ENCODE peak calls at places on chromosomes 12 and 14, in four cellular contexts. U is thoracic aorta, H is testis, L is psoas muscle. S is an unnamed sample.

GRCh38 chr12:51441583-51441982 is 17.0 kb downstream of the SLC4A8 start:
- DNase-seq in H (no peak), U (no peak), L (no peak), S (no peak)

GRCh38 chr12:95191060-95191696 is 26.1 kb downstream of the FGD6 start:
- DNase-seq in H (no peak), L (no peak), U (no peak), S (no peak)

GRCh38 chr12:114045333-114045732 is 79.2 kb upstream of the RBM19 start:
- DNase-seq in L (no peak), H (no peak), U (no peak), S (no peak)

GRCh38 chr14:68307769-68308168 is 485.1 kb downstream of the ZFP36L1 start:
- DNase-seq in U (no peak), L (no peak), H (no peak), S (no peak)

GRCh38 chr12:29561736-29562135 is 64.2 kb upstream of the OVCH1 start:
- DNase-seq in L (no peak), U (no peak), H (no peak), S (no peak)

GRCh38 chr14:83379371-83379770 is 1845.7 kb upstream of the SEL1L start:
- DNase-seq in L (no peak), U (no peak), H (no peak), S (no peak)

GRCh38 chr14:68791078-68791983 is 1.5 kb downstream of the ZFP36L1 start:
- DNase-seq in L (no peak), U (no peak), H (peak; percentile 28), S (no peak)

GRCh38 chr14:90383731-90384542 is 12.9 kb upstream of the CALM1 start:
- DNase-seq in L (peak; percentile 81), U (peak; percentile 28), H (peak; percentile 75), S (peak; percentile 55)

GRCh38 chr12:68863109-68863770 is 55.3 kb downstream of the MDM2 start:
- DNase-seq in U (no peak), H (no peak), L (no peak), S (no peak)

GRCh38 chr14:54815016-54815415 is 87.6 kb downstream of the GCH1 start:
- DNase-seq in L (no peak), H (no peak), U (no peak), S (no peak)

GRCh38 chr12:42482086-42482819 is 107.3 kb downstream of the PRICKLE1 start:
- DNase-seq in U (no peak), L (peak; percentile 53), H (peak; percentile 41), S (peak; percentile 55)

DNA sequence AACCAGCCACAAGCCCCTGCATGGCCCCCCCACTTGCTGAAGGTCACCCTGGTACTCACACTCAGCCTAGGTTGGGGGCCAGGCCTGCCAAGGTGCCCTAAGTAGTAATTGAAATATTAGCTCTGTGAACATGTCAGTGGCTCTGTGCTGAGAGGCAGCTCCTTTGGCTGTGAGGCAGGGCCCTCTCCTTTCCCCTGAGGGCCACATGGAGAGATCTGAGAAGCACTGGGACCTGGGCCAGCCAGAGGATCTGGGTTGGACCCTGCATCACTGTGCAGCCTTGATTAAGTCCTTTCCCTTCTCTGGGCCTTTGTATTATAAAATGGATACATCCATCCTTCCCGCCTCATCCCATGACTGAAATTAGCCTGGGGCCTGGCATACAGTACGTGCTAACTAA is 58.0 kb upstream of the FAM222A start:
- DNase-seq in L (no peak), U (no peak), H (no peak), S (no peak)
- H3K4me1 ChIP-seq in L (peaks cover 7% of the 10 kb centered on the region), U (no peaks in the 10 kb centered on the region), H (no peaks in the 10 kb centered on the region), S (no peaks in the 10 kb centered on the region)

DNA sequence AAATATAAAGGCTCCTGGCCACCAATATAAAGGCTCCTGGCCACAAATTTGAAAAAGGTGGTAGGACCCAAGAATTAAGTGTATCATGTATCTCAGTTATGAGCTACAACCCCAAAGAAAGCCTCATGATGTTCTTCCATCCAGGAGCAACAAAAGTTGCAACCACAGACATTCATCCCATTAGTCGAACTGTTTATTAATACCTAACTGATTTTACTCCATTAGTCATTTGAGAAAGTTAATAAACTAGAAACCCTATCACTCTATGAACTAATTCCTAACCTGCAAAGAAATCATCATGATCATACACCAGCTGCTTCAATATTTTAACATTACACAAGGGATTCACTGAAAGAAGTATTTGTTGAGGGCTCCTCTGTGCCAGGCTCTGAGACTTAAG is 253.2 kb upstream of the GRIP1 start:
- DNase-seq in H (no peak), U (no peak), L (no peak), S (no peak)
- H3K4me3 ChIP-seq in H (no peak overlapping the region), U (no peak overlapping the region), L (no peak overlapping the region), S (no peak overlapping the region)

GRCh38 chr12:130958557-130959140 is 4.9 kb downstream of the ADGRD1 start:
- DNase-seq in U (no peak), H (no peak), L (no peak), S (no peak)
- H3K27ac ChIP-seq in U (no peak overlapping the region), H (no peak overlapping the region), L (no peak overlapping the region), S (no peak overlapping the region)

GRCh38 chr14:34951286-34951685 is 31.5 kb upstream of the SRP54 start:
- DNase-seq in L (no peak), H (no peak), U (no peak), S (no peak)
- H3K4me1 ChIP-seq in L (no peaks in the 10 kb centered on the region), H (no peaks in the 10 kb centered on the region), U (no peaks in the 10 kb centered on the region), S (no peaks in the 10 kb centered on the region)

GRCh38 chr12:53990311-53991076 is 5.5 kb downstream of the HOXC10 start:
- DNase-seq in U (no peak), H (no peak), L (no peak), S (no peak)
- H3K4me3 ChIP-seq in U (no peak overlapping the region), H (no peak overlapping the region), L (peak overlapping the region; percentile 79), S (peak overlapping the region; percentile 24)

GRCh38 chr12:92558806-92559205 is 144.0 kb upstream of the PLEKHG7 start:
- DNase-seq in U (no peak), L (no peak), H (no peak), S (no peak)
- H3K27ac ChIP-seq in U (no peak overlapping the region), L (no peak overlapping the region), H (no peak overlapping the region), S (no peak overlapping the region)

GRCh38 chr12:89179983-89180382 is 172.3 kb downstream of the DUSP6 start:
- DNase-seq in L (no peak), U (peak; percentile 4), H (no peak), S (no peak)
- H3K4me1 ChIP-seq in L (no peaks in the 10 kb centered on the region), U (peaks cover 5% of the 10 kb centered on the region), H (no peaks in the 10 kb centered on the region), S (no peaks in the 10 kb centered on the region)

DNA sequence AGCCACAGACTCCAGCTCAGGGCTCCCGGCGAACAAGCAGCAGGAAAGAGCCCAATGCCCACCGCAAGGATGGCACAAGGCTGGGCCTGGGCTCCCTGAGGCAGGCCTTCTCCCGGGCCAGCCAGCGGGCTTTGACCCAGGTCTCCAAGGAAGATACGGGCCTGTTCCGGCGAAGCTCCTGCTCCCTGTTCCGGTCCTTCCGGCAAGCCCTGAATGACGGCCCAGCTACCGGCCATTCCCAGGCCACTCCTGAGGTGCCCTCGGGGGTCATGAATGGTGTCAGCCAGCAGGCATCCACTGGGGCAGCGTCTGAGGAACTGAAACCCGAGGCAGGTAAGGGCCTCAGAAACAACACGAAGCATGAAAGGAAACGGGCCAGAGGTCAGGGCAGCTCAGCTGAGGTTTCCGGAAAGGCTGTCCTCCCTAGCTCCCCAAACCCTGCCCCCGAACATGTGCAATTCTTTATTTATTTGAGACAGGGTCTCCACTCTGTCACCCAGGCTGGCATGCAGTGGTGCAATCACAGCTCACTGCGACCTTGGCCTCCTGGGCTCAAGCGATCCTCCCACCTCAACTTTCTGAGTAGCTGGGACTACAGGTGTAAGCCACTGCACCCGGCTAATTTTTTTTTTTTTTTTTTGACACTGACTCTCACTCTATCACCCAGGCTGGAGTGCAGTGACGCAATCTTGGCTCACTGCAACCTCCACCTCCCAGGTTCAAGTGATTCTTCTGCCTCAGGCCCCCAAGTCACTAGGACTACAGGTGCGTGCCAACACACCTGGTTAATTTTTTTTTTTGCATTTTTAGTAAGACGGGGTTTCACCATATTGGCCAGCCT is 6.0 kb downstream of the EXOC3L4 start:
- DNase-seq in U (no peak), H (no peak), L (no peak), S (no peak)
- H3K4me3 ChIP-seq in U (no peak overlapping the region), H (no peak overlapping the region), L (no peak overlapping the region), S (no peak overlapping the region)

GRCh38 chr14:75442166-75442565 is 14.3 kb downstream of the JDP2 start:
- DNase-seq in U (no peak), L (no peak), H (no peak), S (no peak)

GRCh38 chr14:75441731-75442130 is 13.9 kb downstream of the JDP2 start:
- DNase-seq in L (no peak), U (no peak), H (no peak), S (no peak)

GRCh38 chr14:75439989-75440388 is 12.2 kb downstream of the JDP2 start:
- DNase-seq in H (no peak), U (no peak), L (no peak), S (no peak)

GRCh38 chr14:75442642-75443041 is 14.8 kb downstream of the JDP2 start:
- DNase-seq in L (no peak), U (no peak), H (no peak), S (no peak)

DNA sequence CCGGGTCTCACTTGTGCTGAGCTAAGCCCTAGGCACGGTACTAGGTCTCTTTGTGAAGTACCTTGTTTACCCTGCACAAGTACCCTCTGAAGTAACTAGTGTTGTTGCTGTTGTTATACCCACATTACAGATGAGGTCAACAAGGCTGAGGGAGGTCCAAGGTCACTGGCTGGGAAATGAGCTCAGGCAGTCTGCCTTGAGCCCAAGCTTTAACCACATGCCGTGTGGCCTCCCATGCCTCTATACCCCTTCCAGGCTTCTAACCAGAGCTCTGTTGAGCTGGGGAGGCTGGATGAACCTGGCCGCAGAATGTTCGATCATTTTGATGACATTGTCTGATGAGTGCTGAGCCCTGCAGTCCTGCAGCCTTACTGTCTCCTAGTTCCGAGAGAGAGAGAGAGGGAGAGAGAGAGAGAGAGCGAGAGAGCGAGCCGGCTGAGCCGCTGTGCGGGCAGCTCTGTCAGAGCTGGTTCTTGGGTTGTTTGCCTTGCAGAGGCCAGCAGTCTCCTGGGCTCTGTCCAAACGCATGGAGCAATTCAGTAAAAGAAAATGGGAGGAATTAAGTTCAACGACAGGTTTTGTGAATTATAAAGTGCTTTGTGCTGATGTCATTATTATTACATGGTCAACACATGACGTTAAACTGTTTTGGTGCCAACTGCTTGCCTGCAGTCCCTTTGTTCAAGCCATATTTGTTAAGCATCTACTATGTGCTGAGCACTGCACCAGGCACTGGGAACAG is 13.1 kb downstream of the JDP2 start:
- DNase-seq in U (no peak), H (peak; percentile 63), L (peak; percentile 81), S (no peak)
- H3K27ac ChIP-seq in U (peak overlapping the region; percentile 71), H (no peak overlapping the region), L (peak overlapping the region; percentile 61), S (peak overlapping the region; percentile 60)

S was measured in breast epithelium.